ENCODE peak calls at places on chromosome 13, in nine cellular contexts. N is ovary, O is GM12864, C is psoas muscle, T is Panc1, I is lower leg skin, X is cardiac muscle cell, Y is dorsolateral prefrontal cortex, K is uterus. R is an unnamed sample.

GRCh38 chr13:29496241-29496712 is 99.2 kb downstream of the SLC7A1 start:
- DNase-seq in N (peak; percentile 57), O (peak; percentile 21), C (no peak), T (no peak), I (no peak), X (no peak), Y (no peak), K (peak; percentile 52), R (no peak)

GRCh38 chr13:97364827-97365226 is 69.1 kb upstream of the RAP2A start:
- DNase-seq in N (no peak), O (no peak), C (no peak), T (no peak), I (no peak), X (no peak), Y (no peak), K (no peak), R (no peak)

GRCh38 chr13:39224841-39225240 is 186.6 kb downstream of the NHLRC3 start:
- DNase-seq in N (no peak), O (no peak), C (no peak), T (no peak), I (no peak), X (no peak), Y (no peak), K (no peak), R (no peak)

GRCh38 chr13:93628136-93628535 is 401.5 kb downstream of the GPC6 start:
- DNase-seq in N (no peak), O (no peak), C (no peak), T (no peak), I (no peak), X (no peak), Y (no peak), K (no peak), R (no peak)

GRCh38 chr13:67574320-67575233 is 344.4 kb upstream of the PCDH9 start:
- DNase-seq in N (no peak), O (no peak), C (no peak), T (no peak), I (no peak), X (peak; percentile 15), Y (no peak), K (no peak), R (no peak)

GRCh38 chr13:113448885-113449692 is 4.2 kb downstream of the ADPRHL1 start:
- DNase-seq in N (peak; percentile 82), O (peak; percentile 91), C (peak; percentile 67), T (peak; percentile 62), I (peak; percentile 53), X (no peak), Y (no peak), K (peak; percentile 64), R (peak; percentile 96)

GRCh38 chr13:41622545-41623429 is 165.4 kb downstream of the RGCC start:
- DNase-seq in N (no peak), O (no peak), C (no peak), T (no peak), I (peak; percentile 39), X (no peak), Y (no peak), K (no peak), R (peak; percentile 27)

GRCh38 chr13:113506871-113507388 is 16.4 kb upstream of the DCUN1D2 start:
- DNase-seq in N (no peak), O (no peak), C (no peak), T (no peak), I (no peak), X (no peak), Y (no peak), K (no peak), R (no peak)

GRCh38 chr13:41311607-41312500 is 787 bp downstream of the NAA16 start:
- DNase-seq in N (peak; percentile 78), O (no peak), C (peak; percentile 64), T (no peak), I (no peak), X (peak; percentile 65), Y (peak; percentile 60), K (peak; percentile 35), R (no peak)

GRCh38 chr13:33126909-33127607 is 110.8 kb downstream of the KL start:
- DNase-seq in N (no peak), O (no peak), C (peak; percentile 76), T (no peak), I (no peak), X (no peak), Y (no peak), K (peak; percentile 37), R (no peak)

GRCh38 chr13:92901739-92902138 is 324.9 kb upstream of the GPC6 start:
- DNase-seq in N (no peak), O (no peak), C (no peak), T (no peak), I (no peak), X (no peak), Y (no peak), K (no peak), R (no peak)

GRCh38 chr13:21061077-21061945 is at the start of gene LATS2:
- DNase-seq in N (peak; percentile 97), O (peak; percentile 40), C (peak; percentile 98), T (peak; percentile 33), I (peak; percentile 95), X (peak; percentile 98), Y (peak; percentile 92), K (peak; percentile 98), R (peak; percentile 23)

GRCh38 chr13:95300625-95301134 is 571 bp downstream of the ABCC4 start:
- DNase-seq in N (peak; percentile 65), O (no peak), C (peak; percentile 66), T (no peak), I (peak; percentile 25), X (peak; percentile 32), Y (peak; percentile 46), K (peak; percentile 52), R (peak; percentile 60)

GRCh38 chr13:81394605-81395004 is 1053.7 kb upstream of the SPRY2 start:
- DNase-seq in N (no peak), O (no peak), C (no peak), T (no peak), I (no peak), X (no peak), Y (no peak), K (no peak), R (no peak)

GRCh38 chr13:85798999-85799646 is at the start of gene SLITRK6:
- DNase-seq in N (no peak), O (no peak), C (no peak), T (peak; percentile 27), I (peak; percentile 40), X (peak; percentile 44), Y (no peak), K (no peak), R (no peak)

GRCh38 chr13:113406321-113407102 is 42.6 kb upstream of the GRTP1 start:
- DNase-seq in N (no peak), O (no peak), C (no peak), T (no peak), I (no peak), X (no peak), Y (peak; percentile 34), K (peak; percentile 0), R (no peak)

GRCh38 chr13:27353166-27353583 is 71.2 kb upstream of the GTF3A start:
- DNase-seq in N (no peak), O (peak; percentile 91), C (no peak), T (no peak), I (no peak), X (no peak), Y (no peak), K (no peak), R (no peak)
- H3K4me3 ChIP-seq in N (no peak overlapping the region), O (no peak overlapping the region), C (no peak overlapping the region), T (peak overlapping the region; percentile 20), I (no peak overlapping the region), X (no peak overlapping the region), Y (peak overlapping the region; percentile 6), K (no peak overlapping the region), R (no peak overlapping the region)

GRCh38 chr13:27806744-27807387 is 14.6 kb downstream of the GSX1 start:
- DNase-seq in N (no peak), O (no peak), C (no peak), T (no peak), I (no peak), X (no peak), Y (no peak), K (no peak), R (no peak)
- H3K4me3 ChIP-seq in N (no peak overlapping the region), O (no peak overlapping the region), C (no peak overlapping the region), T (no peak overlapping the region), I (no peak overlapping the region), X (no peak overlapping the region), Y (no peak overlapping the region), K (no peak overlapping the region), R (no peak overlapping the region)

GRCh38 chr13:99988469-99989375 is 7.1 kb downstream of the ZIC2 start:
- DNase-seq in N (no peak), O (no peak), C (no peak), T (no peak), I (no peak), X (peak; percentile 19), Y (no peak), K (no peak), R (no peak)

GRCh38 chr13:99986751-99987150 is 5.2 kb downstream of the ZIC2 start:
- DNase-seq in N (no peak), O (no peak), C (no peak), T (no peak), I (no peak), X (no peak), Y (no peak), K (no peak), R (no peak)

GRCh38 chr13:99985243-99985874 is 3.8 kb downstream of the ZIC2 start:
- DNase-seq in N (peak; percentile 18), O (no peak), C (no peak), T (no peak), I (no peak), X (peak; percentile 60), Y (no peak), K (no peak), R (no peak)

GRCh38 chr13:99985886-99986527 is 4.4 kb downstream of the ZIC2 start:
- DNase-seq in N (no peak), O (no peak), C (no peak), T (no peak), I (no peak), X (peak; percentile 0), Y (no peak), K (no peak), R (no peak)

DNA sequence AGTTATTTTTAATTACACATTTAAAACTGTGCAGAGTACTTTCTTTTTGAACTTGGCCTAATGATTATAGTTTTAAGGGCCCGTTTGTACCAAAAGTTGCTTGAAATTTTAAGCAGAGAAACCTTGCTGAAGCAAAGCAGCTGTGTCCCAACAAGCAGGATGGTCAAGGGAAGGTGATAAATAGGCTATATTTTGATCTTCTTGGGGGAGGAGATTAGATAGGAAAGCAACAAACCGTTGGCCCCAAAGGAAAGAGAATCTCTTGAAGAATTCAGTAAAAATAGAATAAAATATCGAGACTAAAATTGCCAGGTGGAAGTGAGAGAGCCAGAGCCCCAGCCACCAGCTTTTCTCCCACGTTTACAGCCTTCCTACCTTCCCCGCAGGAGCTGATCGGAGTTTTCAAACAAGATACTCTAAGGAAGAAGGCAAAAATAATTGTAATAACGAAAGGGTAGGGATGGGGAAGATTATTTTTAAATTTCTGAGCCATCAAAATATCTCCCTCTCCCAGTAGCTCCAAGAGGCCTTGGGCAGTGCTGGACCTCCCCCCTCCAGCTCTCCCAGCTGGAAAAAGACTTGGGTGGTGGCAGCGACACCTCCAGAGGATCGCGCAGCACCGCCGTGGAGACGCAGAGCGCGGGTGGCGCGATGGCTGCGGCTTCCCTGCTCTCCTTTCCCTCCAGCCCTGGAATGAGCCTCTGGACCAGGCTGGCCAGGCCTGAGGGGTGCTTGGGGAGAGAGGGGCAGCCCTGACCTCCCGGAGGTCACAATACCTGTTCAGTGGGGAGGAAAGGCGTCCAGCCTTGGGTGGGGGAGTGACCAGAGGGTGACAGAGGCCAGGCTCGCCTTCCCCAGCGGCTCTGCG is 5.8 kb downstream of the ZIC2 start:
- DNase-seq in N (no peak), O (no peak), C (no peak), T (no peak), I (no peak), X (peak; percentile 27), Y (no peak), K (no peak), R (no peak)
- H3K4me3 ChIP-seq in N (no peak overlapping the region), O (no peak overlapping the region), C (no peak overlapping the region), T (peak overlapping the region; percentile 38), I (no peak overlapping the region), X (no peak overlapping the region), Y (peak overlapping the region; percentile 42), K (no peak overlapping the region), R (no peak overlapping the region)

GRCh38 chr13:106530907-106531520 is 4.4 kb downstream of the EFNB2 start:
- DNase-seq in N (no peak), O (no peak), C (no peak), T (no peak), I (no peak), X (no peak), Y (no peak), K (no peak), R (no peak)
- H3K4me3 ChIP-seq in N (no peak overlapping the region), O (no peak overlapping the region), C (peak overlapping the region; percentile 75), T (peak overlapping the region; percentile 9), I (no peak overlapping the region), X (no peak overlapping the region), Y (peak overlapping the region; percentile 81), K (no peak overlapping the region), R (no peak overlapping the region)